ENCODE peak calls at places on chromosomes 12 and 14, in nine cellular contexts. N is astrocyte of the cerebellum, L is colonic mucosa, H is left lung, V is body of pancreas, M is cardiac muscle cell, S is H1, R is heart right ventricle, J is coronary artery. C is an unnamed sample.

GRCh38 chr12:113894717-113895116 is 71.4 kb downstream of the RBM19 start:
- DNase-seq in N (no peak), L (no peak), H (no peak), V (no peak), M (no peak), S (no peak), R (no peak), J (no peak), C (no peak)

GRCh38 chr12:131040491-131040890 is 86.8 kb downstream of the ADGRD1 start:
- DNase-seq in N (no peak), L (no peak), H (peak), V (no peak), M (no peak), S (no peak), R (no peak), J (no peak), C (no peak)

GRCh38 chr12:42097971-42098370 is 46.7 kb downstream of the GXYLT1 start:
- DNase-seq in N (no peak), L (no peak), H (no peak), V (no peak), M (peak), S (no peak), R (no peak), J (no peak), C (no peak)

GRCh38 chr12:25424186-25424854 is 128.8 kb downstream of the LMNTD1 start:
- DNase-seq in N (no peak), L (no peak), H (no peak), V (no peak), M (no peak), S (no peak), R (no peak), J (no peak), C (peak)

GRCh38 chr12:85782711-85783110 is 53.5 kb downstream of the RASSF9 start:
- DNase-seq in N (no peak), L (no peak), H (no peak), V (no peak), M (no peak), S (no peak), R (no peak), J (no peak), C (no peak)

GRCh38 chr12:1811281-1811947 is 9.0 kb upstream of the LRTM2 start:
- DNase-seq in N (peak), L (no peak), H (peak), V (no peak), M (peak), S (no peak), R (no peak), J (no peak), C (no peak)

GRCh38 chr12:119154435-119154818 is 24.3 kb upstream of the HSPB8 start:
- DNase-seq in N (no peak), L (no peak), H (no peak), V (no peak), M (no peak), S (peak), R (no peak), J (no peak), C (no peak)

GRCh38 chr14:80425686-80426085 is 214.4 kb upstream of the DIO2 start:
- DNase-seq in N (peak), L (no peak), H (no peak), V (no peak), M (peak), S (no peak), R (no peak), J (no peak), C (peak)

GRCh38 chr14:87139299-87139698 is 853.7 kb downstream of the GALC start:
- DNase-seq in N (no peak), L (no peak), H (no peak), V (no peak), M (peak), S (no peak), R (no peak), J (no peak), C (no peak)

GRCh38 chr12:11684393-11684792 is 34.9 kb downstream of the ETV6 start:
- DNase-seq in N (no peak), L (no peak), H (no peak), V (no peak), M (no peak), S (no peak), R (no peak), J (no peak), C (no peak)

GRCh38 chr12:39372929-39373328 is 70.0 kb downstream of the KIF21A start:
- DNase-seq in N (no peak), L (no peak), H (no peak), V (no peak), M (peak), S (no peak), R (no peak), J (no peak), C (no peak)

GRCh38 chr14:92254786-92255185 is 68.2 kb upstream of the SLC24A4 start:
- DNase-seq in N (no peak), L (peak), H (no peak), V (peak), M (peak), S (peak), R (peak), J (peak), C (peak)

GRCh38 chr14:89771251-89771650 is 183.3 kb downstream of the EFCAB11 start:
- DNase-seq in N (no peak), L (no peak), H (no peak), V (no peak), M (peak), S (no peak), R (no peak), J (no peak), C (no peak)

GRCh38 chr12:4141344-4142270 is 132.0 kb upstream of the CCND2 start:
- DNase-seq in N (no peak), L (no peak), H (no peak), V (no peak), M (no peak), S (no peak), R (no peak), J (peak), C (no peak)

GRCh38 chr12:56593909-56594621 is 36.1 kb downstream of the BAZ2A start:
- DNase-seq in N (peak), L (peak), H (no peak), V (peak), M (peak), S (peak), R (no peak), J (no peak), C (peak)

GRCh38 chr12:3135522-3136461 is 58.6 kb downstream of the TSPAN9 start:
- DNase-seq in N (peak), L (peak), H (no peak), V (peak), M (peak), S (peak), R (no peak), J (no peak), C (peak)

GRCh38 chr14:21680072-21680471 is 6.5 kb upstream of the OR4E1 start:
- DNase-seq in N (peak), L (no peak), H (no peak), V (no peak), M (peak), S (no peak), R (no peak), J (no peak), C (no peak)

GRCh38 chr12:30026621-30027234 is 243.0 kb upstream of the TMTC1 start:
- DNase-seq in N (peak), L (no peak), H (no peak), V (no peak), M (peak), S (no peak), R (no peak), J (no peak), C (peak)

GRCh38 chr12:70549340-70550179 is 87.7 kb downstream of the PTPRB start:
- DNase-seq in N (no peak), L (no peak), H (no peak), V (no peak), M (peak), S (no peak), R (no peak), J (no peak), C (peak)

GRCh38 chr12:66947119-66947518 is 268.2 kb upstream of the GRIP1 start:
- DNase-seq in N (no peak), L (no peak), H (no peak), V (no peak), M (no peak), S (no peak), R (no peak), J (no peak), C (no peak)

GRCh38 chr12:5171701-5172100 is 128.0 kb downstream of the KCNA5 start:
- DNase-seq in N (peak), L (peak), H (no peak), V (peak), M (peak), S (peak), R (no peak), J (no peak), C (peak)

GRCh38 chr12:112226768-112227167 is 101.4 kb downstream of the TRAFD1 start:
- DNase-seq in N (no peak), L (no peak), H (no peak), V (no peak), M (no peak), S (no peak), R (no peak), J (no peak), C (no peak)

GRCh38 chr14:101595887-101596721 is 34.8 kb downstream of the DIO3 start:
- DNase-seq in N (no peak), L (peak), H (peak), V (no peak), M (no peak), S (no peak), R (no peak), J (peak), C (no peak)

GRCh38 chr12:52260351-52261210 is 13.9 kb upstream of the KRT86 start:
- DNase-seq in N (peak), L (no peak), H (no peak), V (no peak), M (no peak), S (no peak), R (no peak), J (no peak), C (no peak)

GRCh38 chr14:22131749-22132476 is 457.1 kb downstream of the DAD1 start:
- DNase-seq in N (no peak), L (peak), H (no peak), V (no peak), M (no peak), S (peak), R (no peak), J (no peak), C (no peak)

GRCh38 chr12:125249066-125249824 is 184.0 kb downstream of the AACS start:
- DNase-seq in N (no peak), L (no peak), H (no peak), V (no peak), M (no peak), S (no peak), R (no peak), J (no peak), C (no peak)

GRCh38 chr14:54682578-54682977 is 115.7 kb downstream of the SAMD4A start:
- DNase-seq in N (no peak), L (no peak), H (no peak), V (no peak), M (peak), S (no peak), R (no peak), J (no peak), C (no peak)

GRCh38 chr12:87953257-87953860 is 75.8 kb downstream of the C12orf50 start:
- DNase-seq in N (peak), L (no peak), H (no peak), V (no peak), M (peak), S (no peak), R (no peak), J (no peak), C (peak)

GRCh38 chr12:54549774-54550451 is 512 bp downstream of the PDE1B start:
- DNase-seq in N (no peak), L (no peak), H (no peak), V (no peak), M (peak), S (no peak), R (no peak), J (no peak), C (peak)

DNA sequence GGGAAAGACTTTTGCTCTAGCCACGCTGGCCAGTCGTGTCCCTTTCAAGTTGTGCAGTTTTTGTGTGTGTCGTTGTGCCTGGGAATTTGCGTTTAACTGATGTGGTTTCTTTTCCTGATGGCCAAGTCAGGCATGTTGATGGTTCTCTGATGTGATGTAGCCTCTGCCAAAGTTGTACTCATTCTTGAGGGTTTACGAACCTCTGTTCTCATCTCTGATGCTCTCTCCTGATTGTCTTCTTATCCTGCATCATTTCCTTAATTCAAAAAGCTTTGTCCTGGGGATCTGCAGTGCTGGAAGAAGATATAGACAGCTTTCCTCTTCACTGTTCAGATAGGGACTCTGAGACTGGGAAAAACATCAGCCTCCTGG is 25.4 kb downstream of the CD9 start:
- DNase-seq in N (no peak), L (no peak), H (no peak), V (no peak), M (no peak), S (no peak), R (no peak), J (no peak), C (peak)
- H3K4me3 ChIP-seq in N (no peak), L (no peak), H (no peak), V (no peak), M (no peak), S (no peak), R (peak), J (peak), C (no peak)

GRCh38 chr14:71863049-71863448 is 69.2 kb upstream of the RGS6 start:
- DNase-seq in N (no peak), L (no peak), H (no peak), V (no peak), M (no peak), S (no peak), R (no peak), J (no peak), C (no peak)
- TF ChIP-seq CTCF in N (peak), L (no peak), H (no peak), V (no peak), M (no peak), S (no peak), R (no peak), J (no peak), C (peak)

DNA sequence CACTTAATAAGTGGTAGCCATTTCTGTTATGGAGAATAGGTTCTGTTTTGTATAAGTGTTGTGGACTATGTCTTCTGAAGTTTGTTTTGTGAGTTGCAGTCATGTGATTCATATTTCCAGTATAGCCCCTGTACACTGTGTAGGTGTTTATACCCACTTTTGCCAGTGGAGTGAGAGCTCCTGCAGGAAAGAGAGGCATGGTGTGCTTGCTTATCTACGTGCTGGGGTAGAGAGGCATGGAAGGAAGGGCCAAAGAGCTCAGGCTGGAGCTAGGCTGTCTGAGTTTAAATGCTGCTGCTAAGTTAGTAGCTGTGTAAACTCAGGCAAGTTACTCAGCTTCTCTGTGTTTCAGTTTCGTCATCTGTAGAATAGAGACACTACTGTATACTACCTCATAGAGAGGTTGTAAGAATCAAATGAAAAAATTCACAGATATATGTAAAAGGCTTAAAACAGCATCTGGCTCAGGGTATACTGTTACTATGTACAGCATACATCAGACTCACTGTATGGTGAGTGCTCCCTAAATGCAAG is 88.2 kb upstream of the SLC38A2 start:
- DNase-seq in N (no peak), L (no peak), H (no peak), V (no peak), M (no peak), S (no peak), R (no peak), J (no peak), C (no peak)
- H3K4me3 ChIP-seq in N (no peak), L (no peak), H (no peak), V (no peak), M (no peak), S (no peak), R (no peak), J (no peak), C (no peak)

DNA sequence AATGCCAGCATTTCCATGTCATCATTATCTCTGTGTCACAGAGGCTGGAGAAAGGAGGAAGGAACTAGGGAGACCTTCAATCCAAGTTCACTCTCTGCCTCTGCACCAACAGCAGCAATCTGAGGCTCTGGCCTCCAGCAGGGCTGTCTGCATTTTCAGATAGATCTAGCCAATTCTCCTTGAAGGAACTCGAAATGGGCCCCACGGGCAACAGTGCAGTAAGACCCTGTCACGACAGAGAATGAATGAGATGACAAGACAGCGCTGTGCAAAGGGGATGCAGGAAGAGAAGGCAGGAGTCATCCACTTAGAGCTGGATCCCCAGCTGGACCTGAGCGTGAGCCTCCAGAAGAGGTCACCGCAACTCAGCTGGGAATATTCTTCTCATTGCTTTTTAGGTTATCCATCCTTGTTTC is 183.7 kb upstream of the GZMB start:
- DNase-seq in N (peak), L (no peak), H (no peak), V (no peak), M (peak), S (no peak), R (no peak), J (no peak), C (peak)
- TF ChIP-seq CTCF in N (peak), L (no peak), H (peak), V (peak), M (peak), S (peak), R (peak), J (no peak), C (peak)

GRCh38 chr14:56794088-56794556 is 16.2 kb downstream of the OTX2 start:
- DNase-seq in N (no peak), L (no peak), H (no peak), V (no peak), M (no peak), S (no peak), R (no peak), J (no peak), C (no peak)
- H3K4me3 ChIP-seq in N (no peak), L (no peak), H (no peak), V (no peak), M (no peak), S (peak), R (no peak), J (peak), C (no peak)

DNA sequence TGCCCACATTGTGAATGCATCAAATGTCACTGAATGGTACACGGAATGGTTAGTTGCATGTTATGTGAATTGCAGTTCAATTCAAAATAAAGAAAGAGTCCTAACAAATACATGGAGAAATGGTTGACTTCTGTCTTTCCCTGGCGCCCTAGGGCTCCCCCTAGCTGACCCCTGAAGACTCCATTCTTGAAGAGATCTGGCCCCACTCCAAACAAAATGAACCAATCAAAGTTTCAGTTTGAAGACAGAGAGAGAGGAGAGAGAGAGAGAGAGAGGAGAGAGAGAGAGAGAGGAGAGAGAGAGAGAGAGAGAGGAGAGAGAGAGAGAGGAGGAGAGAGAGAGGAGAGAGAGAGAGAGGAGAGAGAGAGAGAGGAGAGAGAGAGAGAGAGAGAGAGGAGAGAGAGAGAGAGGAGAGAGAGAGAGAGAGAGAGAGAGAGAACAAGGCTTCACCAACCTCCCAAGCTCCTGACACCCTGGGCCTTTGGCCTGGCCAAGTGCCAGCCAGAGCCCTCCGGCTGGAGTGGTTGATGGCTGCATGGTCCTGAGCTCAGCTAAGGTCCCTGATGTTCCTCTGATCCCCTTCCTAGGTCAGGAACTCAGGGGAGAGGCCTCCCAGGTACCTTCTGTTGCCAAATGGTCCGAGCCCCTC is 188.7 kb downstream of the ESRRB start:
- DNase-seq in N (no peak), L (no peak), H (no peak), V (no peak), M (peak), S (no peak), R (no peak), J (no peak), C (no peak)
- TF ChIP-seq CTCF in N (no peak), L (no peak), H (no peak), V (no peak), M (no peak), S (peak), R (no peak), J (no peak), C (no peak)

GRCh38 chr12:96397756-96398421 is 2.4 kb downstream of the CDK17 start:
- DNase-seq in N (no peak), L (no peak), H (no peak), V (no peak), M (peak), S (no peak), R (no peak), J (no peak), C (peak)
- H3K4me3 ChIP-seq in N (peak), L (peak), H (peak), V (no peak), M (peak), S (peak), R (peak), J (peak), C (peak)

GRCh38 chr14:96079066-96079465 is 39.9 kb downstream of the C14orf132 start:
- DNase-seq in N (no peak), L (no peak), H (no peak), V (no peak), M (no peak), S (no peak), R (no peak), J (no peak), C (no peak)
- TF ChIP-seq CTCF in N (no peak), L (no peak), H (no peak), V (no peak), M (no peak), S (no peak), R (no peak), J (no peak), C (no peak)